ENCODE peak calls at places on chromosomes 2 and 18, in six cellular contexts. H is HCT116, J is fibroblast of pulmonary artery, M is colonic mucosa, R is omental fat pad, S is AG09309. C is an unnamed sample.

GRCh38 chr18:63253428-63254372 is 65.9 kb downstream of the BCL2 start:
- DNase-seq in H (no peak), J (peak), M (no peak), R (no peak), S (peak), C (no peak)

GRCh38 chr18:63185979-63186378 is 133.6 kb downstream of the BCL2 start:
- DNase-seq in H (no peak), J (no peak), M (no peak), R (no peak), S (no peak), C (no peak)

GRCh38 chr2:25740810-25741381 is 67.5 kb upstream of the DTNB start:
- DNase-seq in H (no peak), J (no peak), M (no peak), R (no peak), S (peak), C (no peak)

GRCh38 chr2:134919360-134920210 is 963 bp downstream of the CCNT2 start:
- DNase-seq in H (no peak), J (no peak), M (peak), R (peak), S (no peak), C (no peak)

GRCh38 chr18:27785815-27786537 is 391.0 kb downstream of the CDH2 start:
- DNase-seq in H (no peak), J (no peak), M (no peak), R (no peak), S (no peak), C (no peak)

GRCh38 chr2:176637497-176638166 is 368.4 kb downstream of the MTX2 start:
- DNase-seq in H (no peak), J (peak), M (peak), R (no peak), S (no peak), C (no peak)

GRCh38 chr2:3470166-3470651 is 49.1 kb downstream of the ADI1 start:
- DNase-seq in H (no peak), J (peak), M (no peak), R (no peak), S (peak), C (no peak)

GRCh38 chr18:47749195-47749973 is 181.1 kb downstream of the SMAD2 start:
- DNase-seq in H (peak), J (peak), M (peak), R (peak), S (peak), C (peak)

GRCh38 chr2:73986085-73986680 is 1.5 kb downstream of the TET3 start:
- DNase-seq in H (no peak), J (no peak), M (no peak), R (no peak), S (no peak), C (no peak)

DNA sequence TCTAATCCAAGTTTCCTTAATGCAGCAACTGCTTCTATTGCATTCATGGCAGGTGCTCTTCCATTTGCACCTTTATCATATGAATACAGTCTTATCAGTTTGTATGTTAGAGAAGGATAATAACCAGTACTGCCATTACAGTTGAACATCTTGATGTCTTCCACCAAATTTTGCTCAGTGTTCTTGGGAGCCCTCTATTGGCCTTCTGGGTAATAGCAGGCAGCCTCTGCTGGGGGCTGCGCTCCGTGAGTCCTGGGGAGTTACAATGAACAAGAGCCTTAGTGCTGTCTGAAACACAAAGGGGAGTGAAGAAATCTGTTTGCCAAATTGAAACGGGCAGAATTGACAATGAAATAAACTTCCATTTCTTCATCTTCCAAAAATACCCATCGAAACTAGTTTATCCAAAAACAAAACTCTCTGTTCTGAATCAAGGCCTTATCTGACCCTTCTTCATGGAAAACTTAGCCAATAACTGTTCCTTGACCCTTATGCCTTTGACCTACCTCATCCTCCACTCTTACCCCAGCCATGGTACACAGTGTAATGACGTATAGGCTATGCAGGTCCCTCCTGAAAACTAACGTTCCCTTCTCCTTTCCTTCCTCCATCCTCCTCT is 79.9 kb downstream of the ALK start:
- DNase-seq in H (peak), J (peak), M (no peak), R (no peak), S (no peak), C (peak)
- TF ChIP-seq CTCF in H (peak), J (peak), M (peak), R (no peak), S (peak), C (peak)

DNA sequence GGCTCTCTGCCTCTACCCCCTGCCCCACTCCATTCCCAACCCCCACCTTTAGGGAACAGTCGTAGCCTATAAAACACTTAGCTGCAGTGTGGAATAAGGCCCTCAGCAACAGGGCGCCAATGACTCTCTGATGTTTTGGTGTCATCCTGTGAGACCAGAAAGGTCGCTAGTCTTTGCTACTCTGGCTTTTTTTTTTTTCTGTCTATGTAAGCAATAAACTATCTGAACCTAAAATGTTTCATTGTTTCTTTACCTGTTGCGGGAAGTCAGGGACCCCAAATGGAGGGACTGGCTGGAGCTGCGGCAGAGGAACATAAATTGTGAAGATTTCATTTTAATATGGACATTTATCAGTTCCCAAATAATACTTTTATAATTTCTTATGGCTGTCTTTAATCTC is 154.6 kb downstream of the COPS8 start:
- DNase-seq in H (no peak), J (no peak), M (no peak), R (no peak), S (no peak), C (no peak)
- TF ChIP-seq CTCF in H (no peak), J (no peak), M (no peak), R (no peak), S (no peak), C (no peak)

GRCh38 chr2:125227843-125228392 is 1202.8 kb downstream of the CNTNAP5 start:
- DNase-seq in H (no peak), J (peak), M (no peak), R (no peak), S (no peak), C (no peak)
- TF ChIP-seq CTCF in H (no peak), J (no peak), M (no peak), R (no peak), S (no peak), C (no peak)

DNA sequence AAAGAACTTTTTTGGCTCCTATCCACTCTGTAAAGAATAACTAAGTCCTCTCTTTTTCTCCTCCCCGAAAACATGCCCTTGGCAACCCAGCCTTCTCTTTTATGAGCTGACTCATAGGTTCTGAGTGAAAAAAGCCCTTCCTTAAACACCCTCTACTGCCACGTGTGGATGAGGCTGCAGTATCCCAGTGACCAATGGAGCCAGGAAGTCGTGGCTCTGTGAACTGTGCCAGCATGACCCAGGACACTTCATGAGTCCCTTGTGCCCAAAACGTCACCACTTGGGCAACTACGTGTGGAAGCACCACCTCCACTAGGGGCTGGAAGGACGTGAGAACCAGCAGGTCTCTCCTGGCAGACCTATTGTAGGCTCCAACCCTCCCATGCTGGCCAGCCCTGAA is 349.6 kb downstream of the TNS1 start:
- DNase-seq in H (peak), J (peak), M (peak), R (peak), S (peak), C (peak)
- TF ChIP-seq CTCF in H (no peak), J (no peak), M (no peak), R (no peak), S (peak), C (peak)

GRCh38 chr18:26457611-26458350 is 90.6 kb downstream of the KCTD1 start:
- DNase-seq in H (no peak), J (no peak), M (no peak), R (no peak), S (no peak), C (no peak)
- TF ChIP-seq CTCF in H (no peak), J (no peak), M (no peak), R (no peak), S (no peak), C (no peak)

GRCh38 chr2:189440947-189441708 is at the start of gene WDR75:
- DNase-seq in H (peak), J (peak), M (peak), R (peak), S (peak), C (peak)
- TF ChIP-seq CTCF in H (no peak), J (no peak), M (no peak), R (no peak), S (no peak), C (no peak)

GRCh38 chr2:46816151-46816845 is 99.3 kb downstream of the MCFD2 start:
- DNase-seq in H (no peak), J (no peak), M (no peak), R (no peak), S (no peak), C (no peak)

GRCh38 chr2:46816846-46817726 is 98.5 kb downstream of the MCFD2 start:
- DNase-seq in H (no peak), J (no peak), M (peak), R (no peak), S (no peak), C (no peak)

GRCh38 chr2:46818819-46819218 is 96.8 kb downstream of the MCFD2 start:
- DNase-seq in H (no peak), J (no peak), M (no peak), R (no peak), S (no peak), C (no peak)

GRCh38 chr2:46815121-46815802 is 100.3 kb downstream of the MCFD2 start:
- DNase-seq in H (no peak), J (no peak), M (peak), R (no peak), S (no peak), C (no peak)

GRCh38 chr2:46818141-46818552 is 97.5 kb downstream of the MCFD2 start:
- DNase-seq in H (no peak), J (no peak), M (peak), R (no peak), S (no peak), C (no peak)
- TF ChIP-seq CTCF in H (no peak), J (no peak), M (no peak), R (no peak), S (no peak), C (no peak)

C was measured in AG09319.